ENCODE peak calls at places on chromosome 14, in six cellular contexts. K is A549, P is endothelial cell of umbilical vein, Q is GM12878, J is HepG2, N is K562. M is an unnamed sample.
A peak's percentile ranks its signal among the peaks of the same experiment; 100 is the strongest.

GRCh38 chr14:74507085-74507484 is 13.5 kb downstream of the ISCA2 start:
- DNase-seq in K (no peak), P (no peak), Q (no peak), J (no peak), N (no peak), M (no peak)

GRCh38 chr14:21024668-21025373 is at the start of gene NDRG2:
- DNase-seq in K (peak; percentile 14), P (no peak), Q (no peak), J (peak; percentile 84), N (peak; percentile 90), M (peak; percentile 72)

GRCh38 chr14:86712727-86713126 is 1182.8 kb downstream of the FLRT2 start:
- DNase-seq in K (no peak), P (no peak), Q (no peak), J (peak; percentile 82), N (no peak), M (no peak)

GRCh38 chr14:39467889-39468524 is 35.8 kb upstream of the FBXO33 start:
- DNase-seq in K (peak; percentile 66), P (peak; percentile 8), Q (no peak), J (peak; percentile 83), N (no peak), M (peak; percentile 65)

GRCh38 chr14:74362361-74362915 is 14.2 kb downstream of the VRTN start:
- DNase-seq in K (peak; percentile 68), P (peak; percentile 68), Q (peak; percentile 21), J (peak; percentile 63), N (peak; percentile 74), M (peak; percentile 74)

GRCh38 chr14:83548061-83548839 is 1981.7 kb upstream of the FLRT2 start:
- DNase-seq in K (no peak), P (peak; percentile 4), Q (no peak), J (no peak), N (no peak), M (no peak)

GRCh38 chr14:32259368-32260013 is 56.4 kb upstream of the RNU6-8 start:
- DNase-seq in K (peak; percentile 41), P (peak; percentile 56), Q (peak; percentile 66), J (peak; percentile 77), N (peak; percentile 42), M (peak; percentile 57)

GRCh38 chr14:98144964-98145363 is 1127.0 kb downstream of the BCL11B start:
- DNase-seq in K (no peak), P (no peak), Q (no peak), J (no peak), N (no peak), M (no peak)

GRCh38 chr14:86774916-86775315 is 1218.1 kb downstream of the GALC start:
- DNase-seq in K (no peak), P (no peak), Q (no peak), J (no peak), N (no peak), M (no peak)

GRCh38 chr14:24329736-24330135 is 5.1 kb downstream of the ADCY4 start:
- DNase-seq in K (no peak), P (no peak), Q (no peak), J (no peak), N (no peak), M (peak; percentile 53)

GRCh38 chr14:85342858-85343607 is 186.9 kb upstream of the FLRT2 start:
- DNase-seq in K (no peak), P (peak; percentile 30), Q (no peak), J (no peak), N (no peak), M (no peak)

GRCh38 chr14:26008290-26008689 is 589.5 kb downstream of the NOVA1 start:
- DNase-seq in K (peak; percentile 12), P (peak; percentile 48), Q (no peak), J (no peak), N (no peak), M (peak; percentile 33)

GRCh38 chr14:95424533-95424932 is 91.9 kb downstream of the SYNE3 start:
- DNase-seq in K (no peak), P (no peak), Q (no peak), J (no peak), N (no peak), M (no peak)

GRCh38 chr14:24612186-24612585 is 2.7 kb upstream of the GZMH start:
- DNase-seq in K (no peak), P (no peak), Q (no peak), J (peak; percentile 58), N (no peak), M (no peak)

GRCh38 chr14:71377099-71377498 is 469.8 kb downstream of the PCNX1 start:
- DNase-seq in K (peak; percentile 9), P (no peak), Q (no peak), J (no peak), N (no peak), M (no peak)

GRCh38 chr14:23513005-23513412 is 38.6 kb downstream of the ZFHX2 start:
- DNase-seq in K (no peak), P (no peak), Q (no peak), J (no peak), N (no peak), M (no peak)

GRCh38 chr14:57371013-57371412 is 19.4 kb upstream of the NAA30 start:
- DNase-seq in K (no peak), P (no peak), Q (no peak), J (no peak), N (no peak), M (no peak)

GRCh38 chr14:57380935-57381334 is 9.5 kb upstream of the NAA30 start:
- DNase-seq in K (no peak), P (no peak), Q (no peak), J (no peak), N (no peak), M (no peak)

GRCh38 chr14:57378661-57379060 is 11.7 kb upstream of the NAA30 start:
- DNase-seq in K (peak; percentile 9), P (peak; percentile 34), Q (no peak), J (no peak), N (no peak), M (no peak)

DNA sequence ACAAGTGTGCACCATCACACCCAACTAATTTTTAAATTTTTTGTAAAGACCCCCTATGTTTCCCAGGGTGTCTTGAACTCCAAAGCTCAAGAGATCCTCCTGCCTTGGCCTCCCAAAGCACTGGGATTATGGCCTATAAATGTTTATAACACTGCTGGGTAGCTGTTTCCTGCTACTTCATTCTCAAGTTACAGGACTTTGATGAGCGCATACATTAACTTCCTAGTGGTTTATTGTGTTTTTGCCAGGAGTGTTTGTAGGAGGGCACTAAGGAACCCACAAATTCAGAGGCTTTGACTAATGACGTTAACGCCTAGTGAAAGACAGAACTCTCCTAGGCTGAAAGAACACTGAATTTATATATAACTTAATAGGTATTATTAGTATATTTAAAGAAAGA is 15.2 kb upstream of the NAA30 start:
- DNase-seq in K (no peak), P (no peak), Q (no peak), J (no peak), N (no peak), M (no peak)
- TF ChIP-seq MYC in K (no peak), P (no peak), Q (no peak), J (no peak), N (no peak), M (no peak)

DNA sequence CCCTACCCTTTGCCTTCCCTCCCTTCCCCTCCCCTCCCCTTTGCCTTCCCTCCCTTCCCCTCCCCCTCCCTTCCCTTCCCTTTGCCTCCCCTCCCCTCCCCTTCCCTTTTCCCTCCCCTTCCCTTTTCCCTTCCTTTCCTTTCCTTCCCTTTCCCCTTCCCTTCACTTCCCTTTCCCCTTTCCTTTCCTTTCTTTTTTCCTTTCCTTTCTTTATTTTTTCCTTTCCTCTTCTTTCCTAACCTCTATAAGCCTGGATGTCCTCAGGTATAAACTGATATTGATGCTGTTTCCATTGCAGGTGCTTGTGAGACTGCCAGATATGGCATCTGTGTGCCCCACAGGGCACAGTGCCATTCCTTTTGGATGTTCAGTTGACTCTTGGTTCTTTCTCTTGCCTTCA is 163.2 kb downstream of the ESRRB start:
- DNase-seq in K (no peak), P (no peak), Q (no peak), J (no peak), N (no peak), M (no peak)
- TF ChIP-seq POLR2A in K (no peak), P (no peak), Q (no peak), J (no peak), N (no peak), M (no peak)

GRCh38 chr14:103688441-103688840 is 26.8 kb downstream of the XRCC3 start:
- DNase-seq in K (no peak), P (no peak), Q (no peak), J (no peak), N (no peak), M (no peak)

GRCh38 chr14:103687712-103688111 is 27.5 kb downstream of the XRCC3 start:
- DNase-seq in K (no peak), P (no peak), Q (no peak), J (no peak), N (no peak), M (no peak)

GRCh38 chr14:103685276-103686211 is 29.7 kb downstream of the XRCC3 start:
- DNase-seq in K (no peak), P (no peak), Q (no peak), J (no peak), N (no peak), M (no peak)

GRCh38 chr14:103684871-103685270 is 30.4 kb downstream of the XRCC3 start:
- DNase-seq in K (no peak), P (no peak), Q (no peak), J (no peak), N (no peak), M (no peak)

GRCh38 chr14:103686831-103687485 is 28.3 kb downstream of the XRCC3 start:
- DNase-seq in K (no peak), P (no peak), Q (no peak), J (no peak), N (no peak), M (no peak)
- H3K4me3 ChIP-seq in K (no peak overlapping the region), P (no peak overlapping the region), Q (no peak overlapping the region), J (no peak overlapping the region), N (no peak overlapping the region), M (no peak overlapping the region)

GRCh38 chr14:94391284-94391914 is 3.0 kb upstream of the SERPINA1 start:
- DNase-seq in K (no peak), P (no peak), Q (no peak), J (no peak), N (no peak), M (no peak)

GRCh38 chr14:94388896-94389469 is 581 bp upstream of the SERPINA1 start:
- DNase-seq in K (no peak), P (no peak), Q (no peak), J (no peak), N (no peak), M (no peak)

GRCh38 chr14:94392510-94392935 is 4.1 kb upstream of the SERPINA1 start:
- DNase-seq in K (no peak), P (no peak), Q (peak; percentile 38), J (peak; percentile 59), N (no peak), M (peak; percentile 95)

GRCh38 chr14:94389731-94390371 is 1.4 kb upstream of the SERPINA1 start:
- DNase-seq in K (no peak), P (no peak), Q (no peak), J (no peak), N (no peak), M (no peak)

DNA sequence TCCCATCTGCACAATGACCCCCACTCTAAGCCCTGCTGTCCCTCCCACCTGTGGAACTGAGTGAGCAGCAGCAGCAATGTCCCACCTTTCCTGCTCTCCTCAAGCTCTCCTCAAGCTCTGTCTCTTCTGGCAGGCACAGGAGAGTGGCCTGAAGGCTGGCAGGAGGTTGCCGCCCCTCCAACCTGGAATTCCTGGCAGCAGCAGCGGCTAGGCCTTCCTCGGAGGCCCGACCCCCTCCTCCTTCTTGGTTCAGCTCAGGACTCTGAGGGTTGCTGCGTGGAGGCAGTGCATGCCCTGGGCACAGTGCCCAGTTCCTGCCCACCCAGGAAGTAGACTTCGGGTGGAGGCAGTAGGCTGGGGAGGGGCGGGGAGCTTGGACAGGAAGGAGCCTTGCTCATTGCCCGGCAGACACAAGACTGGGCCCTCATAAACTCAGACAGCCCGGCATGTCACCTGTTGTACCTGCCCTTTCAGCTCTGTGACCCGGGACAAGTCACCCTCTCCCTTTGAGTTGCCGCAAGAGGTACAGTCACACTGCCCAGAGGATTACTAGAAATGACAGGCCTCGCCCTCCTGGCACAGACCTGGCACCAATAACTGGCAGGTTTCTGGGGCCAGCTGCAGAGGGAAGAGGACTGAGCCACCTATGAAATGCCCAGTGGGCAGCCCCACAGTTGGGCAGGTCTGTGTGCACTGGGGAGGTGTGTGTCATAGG is 2.1 kb upstream of the SERPINA1 start:
- DNase-seq in K (no peak), P (no peak), Q (no peak), J (no peak), N (no peak), M (peak; percentile 60)
- TF ChIP-seq MYC in K (no peak), P (no peak), Q (no peak), J (peak; percentile 21), N (no peak), M (no peak)